ENCODE peak calls at places on chromosomes 16 and 17, in four cellular contexts. One of them, this sample, is unnamed.

GRCh38 chr17:27294689-27295630 is 1.0 kb downstream of the WSB1 start:
- DNase-seq in EL: peak
- DNase-seq in GM23248: peak
- DNase-seq in stimulated activated CD8-positive, alpha-beta memory T cell treated with anti-CD3 and anti-CD28 coated beads, Interleukin-4, amount 100 ng/mL, for 1 hour: peak
- DNase-seq in this sample: peak

GRCh38 chr17:32697728-32698625 is 178.9 kb downstream of the MYO1D start:
- DNase-seq in EL: no peak
- DNase-seq in GM23248: peak
- DNase-seq in stimulated activated CD8-positive, alpha-beta memory T cell treated with anti-CD3 and anti-CD28 coated beads, Interleukin-4, amount 100 ng/mL, for 1 hour: no peak
- DNase-seq in this sample: peak

GRCh38 chr16:67919618-67920210 is 11.9 kb downstream of the CTRL start:
- DNase-seq in EL: no peak
- DNase-seq in GM23248: peak
- DNase-seq in stimulated activated CD8-positive, alpha-beta memory T cell treated with anti-CD3 and anti-CD28 coated beads, Interleukin-4, amount 100 ng/mL, for 1 hour: no peak
- DNase-seq in this sample: no peak

GRCh38 chr16:67428146-67428731 is 2.7 kb upstream of the HSD11B2 start:
- DNase-seq in EL: peak
- DNase-seq in GM23248: peak
- DNase-seq in stimulated activated CD8-positive, alpha-beta memory T cell treated with anti-CD3 and anti-CD28 coated beads, Interleukin-4, amount 100 ng/mL, for 1 hour: no peak
- DNase-seq in this sample: peak

GRCh38 chr17:73359987-73360410 is 48.2 kb upstream of the CDC42EP4 start:
- DNase-seq in EL: no peak
- DNase-seq in GM23248: no peak
- DNase-seq in stimulated activated CD8-positive, alpha-beta memory T cell treated with anti-CD3 and anti-CD28 coated beads, Interleukin-4, amount 100 ng/mL, for 1 hour: no peak
- DNase-seq in this sample: peak

GRCh38 chr17:7838291-7839075 is 4.5 kb downstream of the KDM6B start:
- DNase-seq in EL: peak
- DNase-seq in GM23248: peak
- DNase-seq in stimulated activated CD8-positive, alpha-beta memory T cell treated with anti-CD3 and anti-CD28 coated beads, Interleukin-4, amount 100 ng/mL, for 1 hour: no peak
- DNase-seq in this sample: peak

GRCh38 chr17:44187131-44187899 is 543 bp downstream of the TMUB2 start:
- DNase-seq in EL: peak
- DNase-seq in GM23248: peak
- DNase-seq in stimulated activated CD8-positive, alpha-beta memory T cell treated with anti-CD3 and anti-CD28 coated beads, Interleukin-4, amount 100 ng/mL, for 1 hour: no peak
- DNase-seq in this sample: peak

GRCh38 chr17:63533433-63534077 is 10.4 kb downstream of the KCNH6 start:
- DNase-seq in EL: no peak
- DNase-seq in GM23248: no peak
- DNase-seq in stimulated activated CD8-positive, alpha-beta memory T cell treated with anti-CD3 and anti-CD28 coated beads, Interleukin-4, amount 100 ng/mL, for 1 hour: no peak
- DNase-seq in this sample: no peak

GRCh38 chr17:43983515-43984411 is 20.7 kb upstream of the NAGS start:
- DNase-seq in EL: peak
- DNase-seq in GM23248: peak
- DNase-seq in stimulated activated CD8-positive, alpha-beta memory T cell treated with anti-CD3 and anti-CD28 coated beads, Interleukin-4, amount 100 ng/mL, for 1 hour: no peak
- DNase-seq in this sample: peak

GRCh38 chr17:17692353-17693252 is 11.3 kb downstream of the RAI1 start:
- DNase-seq in EL: no peak
- DNase-seq in GM23248: no peak
- DNase-seq in stimulated activated CD8-positive, alpha-beta memory T cell treated with anti-CD3 and anti-CD28 coated beads, Interleukin-4, amount 100 ng/mL, for 1 hour: no peak
- DNase-seq in this sample: no peak

GRCh38 chr16:66670691-66671090 is 25.9 kb downstream of the CMTM4 start:
- DNase-seq in EL: no peak
- DNase-seq in GM23248: no peak
- DNase-seq in stimulated activated CD8-positive, alpha-beta memory T cell treated with anti-CD3 and anti-CD28 coated beads, Interleukin-4, amount 100 ng/mL, for 1 hour: no peak
- DNase-seq in this sample: no peak

GRCh38 chr16:73065617-73066313 is 17.8 kb upstream of the ZFHX3 start:
- DNase-seq in EL: no peak
- DNase-seq in GM23248: peak
- DNase-seq in stimulated activated CD8-positive, alpha-beta memory T cell treated with anti-CD3 and anti-CD28 coated beads, Interleukin-4, amount 100 ng/mL, for 1 hour: no peak
- DNase-seq in this sample: no peak

This sample was measured in epithelial cell of esophagus.